ENCODE peak calls at places on chromosomes 4 and X, in seven cellular contexts. C is endothelial cell of umbilical vein, K is upper lobe of left lung, B is cardiac muscle cell, I is body of pancreas, V is upper lobe of right lung, M is heart right ventricle. J is an unnamed sample. For H3K36me3, the result is how much of the 10 kb centered on the place peaks cover.

GRCh38 chrX:97398030-97398551 is 514.4 kb downstream of the RPA4 start:
- DNase-seq in C (no peak), K (no peak), B (peak), I (no peak), V (no peak), M (no peak), J (peak)

GRCh38 chrX:130086414-130087207 is 23.7 kb downstream of the ELF4 start:
- DNase-seq in C (no peak), K (peak), B (no peak), I (no peak), V (no peak), M (no peak), J (peak)

GRCh38 chr4:53116959-53117358 is 248.9 kb downstream of the SCFD2 start:
- DNase-seq in C (no peak), K (no peak), B (peak), I (no peak), V (no peak), M (no peak), J (no peak)

GRCh38 chr4:187470061-187470460 is 525.5 kb upstream of the ZFP42 start:
- DNase-seq in C (no peak), K (no peak), B (no peak), I (no peak), V (no peak), M (no peak), J (no peak)

GRCh38 chr4:8391972-8392371 is 48.6 kb downstream of the ACOX3 start:
- DNase-seq in C (peak), K (peak), B (peak), I (peak), V (no peak), M (peak), J (no peak)

GRCh38 chrX:150060406-150060805 is 122.1 kb upstream of the EOLA2 start:
- DNase-seq in C (no peak), K (no peak), B (no peak), I (no peak), V (no peak), M (no peak), J (no peak)

GRCh38 chr4:184300816-184301215 is 83.1 kb upstream of the ENPP6 start:
- DNase-seq in C (no peak), K (no peak), B (no peak), I (no peak), V (no peak), M (no peak), J (no peak)

GRCh38 chrX:134692990-134693389 is 34.7 kb upstream of the PLAC1 start:
- DNase-seq in C (peak), K (no peak), B (peak), I (no peak), V (no peak), M (no peak), J (no peak)

GRCh38 chr4:117134386-117134785 is 49.0 kb upstream of the TRAM1L1 start:
- DNase-seq in C (peak), K (no peak), B (peak), I (peak), V (no peak), M (no peak), J (peak)

GRCh38 chr4:14783011-14783877 is 219.0 kb upstream of the CPEB2 start:
- DNase-seq in C (no peak), K (no peak), B (no peak), I (no peak), V (no peak), M (no peak), J (no peak)

GRCh38 chr4:163113921-163114703 is 52.6 kb downstream of the NAF1 start:
- DNase-seq in C (no peak), K (no peak), B (peak), I (no peak), V (no peak), M (no peak), J (no peak)

GRCh38 chrX:107894038-107894437 is 68.4 kb downstream of the MID2 start:
- DNase-seq in C (peak), K (no peak), B (peak), I (no peak), V (no peak), M (no peak), J (peak)

GRCh38 chr4:41839945-41840854 is 91.7 kb upstream of the PHOX2B start:
- DNase-seq in C (no peak), K (no peak), B (no peak), I (no peak), V (no peak), M (no peak), J (no peak)

GRCh38 chr4:48949518-48950207 is 36.4 kb upstream of the CWH43 start:
- DNase-seq in C (no peak), K (no peak), B (no peak), I (no peak), V (no peak), M (no peak), J (no peak)

GRCh38 chrX:99717716-99718115 is 692.4 kb downstream of the PCDH19 start:
- DNase-seq in C (no peak), K (no peak), B (no peak), I (no peak), V (no peak), M (no peak), J (no peak)

GRCh38 chr4:3826247-3827172 is 60.3 kb downstream of the ADRA2C start:
- DNase-seq in C (no peak), K (no peak), B (no peak), I (peak), V (no peak), M (no peak), J (no peak)

GRCh38 chrX:64842492-64842891 is 133.8 kb downstream of the ZC4H2 start:
- DNase-seq in C (no peak), K (no peak), B (no peak), I (no peak), V (no peak), M (no peak), J (no peak)
- H3K4me3 ChIP-seq in C (no peak), K (no peak), B (no peak), I (no peak), V (no peak), M (no peak), J (no peak)

DNA sequence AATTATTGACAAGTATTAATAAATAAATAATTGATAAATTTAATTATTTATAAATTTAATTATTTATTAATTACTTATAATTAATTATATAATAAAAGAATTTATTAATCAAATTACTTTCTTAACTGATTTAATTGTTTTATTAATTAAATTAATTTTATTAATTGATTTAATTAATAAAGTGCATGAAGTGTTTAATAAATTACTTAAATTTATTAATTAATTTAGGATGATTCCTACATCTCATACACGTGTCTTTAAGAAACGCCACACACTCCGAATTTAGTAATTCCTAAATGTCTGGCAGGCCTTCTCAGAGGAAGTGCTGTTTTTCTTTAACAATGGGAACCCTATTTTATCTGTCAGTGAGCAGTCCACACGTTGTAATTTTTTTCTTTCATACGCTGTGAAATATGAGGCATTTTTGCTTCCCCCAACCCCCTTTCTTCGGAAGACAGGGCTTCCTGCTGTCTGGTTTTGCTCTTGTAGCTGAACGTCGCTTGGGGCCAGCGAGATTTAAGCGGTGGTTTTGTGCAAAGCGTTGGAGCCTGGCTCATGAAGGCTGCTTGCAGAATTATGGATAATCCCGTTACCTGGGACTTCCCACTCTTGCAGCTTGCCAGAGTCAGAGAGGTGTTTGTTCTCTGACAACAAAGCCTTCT is 46.8 kb downstream of the CRLF2 start:
- DNase-seq in C (no peak), K (no peak), B (peak), I (no peak), V (no peak), M (no peak), J (no peak)
- H3K36me3 ChIP-seq in C (under half), K (under half), B (under half), I (under half), V (under half), M (under half), J (under half)

GRCh38 chr4:164876680-164877324 is at the start of gene APELA:
- DNase-seq in C (no peak), K (no peak), B (no peak), I (no peak), V (no peak), M (no peak), J (peak)
- H3K4me3 ChIP-seq in C (no peak), K (no peak), B (peak), I (no peak), V (no peak), M (no peak), J (peak)

GRCh38 chrX:156004256-156004655 is 6.8 kb downstream of the IL9R start:
- DNase-seq in C (no peak), K (no peak), B (no peak), I (no peak), V (no peak), M (no peak), J (peak)
- H3K36me3 ChIP-seq in C (under half), K (under half), B (under half), I (under half), V (under half), M (under half), J (under half)

GRCh38 chr4:4864940-4865704 is 5.7 kb downstream of the MSX1 start:
- DNase-seq in C (no peak), K (no peak), B (no peak), I (no peak), V (no peak), M (no peak), J (peak)
- H3K4me3 ChIP-seq in C (no peak), K (no peak), B (peak), I (no peak), V (no peak), M (peak), J (no peak)

GRCh38 chrX:111742018-111742417 is 61.0 kb downstream of the ALG13 start:
- DNase-seq in C (no peak), K (no peak), B (no peak), I (no peak), V (no peak), M (no peak), J (no peak)

DNA sequence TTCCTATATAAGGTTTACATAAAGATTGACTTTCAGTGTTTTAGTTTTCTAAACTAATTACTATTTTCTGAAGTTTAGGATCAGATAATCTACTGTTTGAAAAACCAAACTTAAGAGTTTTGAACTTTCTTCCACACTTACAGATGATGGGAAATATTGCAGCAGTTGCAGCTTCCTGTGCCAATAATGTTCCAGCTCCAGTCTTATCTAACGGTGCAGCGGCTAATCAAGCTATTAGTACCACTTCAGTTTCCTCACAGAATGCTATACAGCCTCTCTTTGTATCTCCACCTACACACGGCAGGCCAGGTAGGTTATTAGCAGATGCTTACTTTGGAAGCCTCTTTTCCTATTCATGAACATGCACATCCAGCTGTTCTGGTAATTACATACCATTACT is 55.6 kb downstream of the ALG13 start:
- DNase-seq in C (no peak), K (no peak), B (no peak), I (peak), V (no peak), M (no peak), J (no peak)
- H3K36me3 ChIP-seq in C (under half), K (under half), B (half or more), I (under half), V (under half), M (under half), J (under half)

DNA sequence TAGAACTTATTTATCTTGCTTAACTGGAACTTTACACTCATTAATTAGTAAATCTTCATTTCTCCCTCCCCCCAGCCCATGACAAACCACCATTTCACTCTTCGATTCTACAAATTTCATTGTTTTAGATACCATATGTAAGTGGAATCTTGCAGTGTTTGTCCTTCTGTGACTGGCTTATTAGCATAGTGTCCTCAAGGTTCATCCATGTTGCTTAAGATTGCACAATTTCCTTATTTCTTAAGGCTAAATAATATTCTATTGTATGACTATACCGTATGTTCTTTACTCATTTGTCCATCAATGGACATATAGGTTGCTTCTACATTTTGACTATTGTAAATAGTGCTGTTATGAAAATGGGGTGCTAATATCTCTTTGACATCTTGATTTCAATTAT is 24.5 kb upstream of the RNF212 start:
- DNase-seq in C (no peak), K (no peak), B (peak), I (no peak), V (no peak), M (no peak), J (no peak)
- H3K4me3 ChIP-seq in C (no peak), K (peak), B (no peak), I (no peak), V (peak), M (no peak), J (no peak)

DNA sequence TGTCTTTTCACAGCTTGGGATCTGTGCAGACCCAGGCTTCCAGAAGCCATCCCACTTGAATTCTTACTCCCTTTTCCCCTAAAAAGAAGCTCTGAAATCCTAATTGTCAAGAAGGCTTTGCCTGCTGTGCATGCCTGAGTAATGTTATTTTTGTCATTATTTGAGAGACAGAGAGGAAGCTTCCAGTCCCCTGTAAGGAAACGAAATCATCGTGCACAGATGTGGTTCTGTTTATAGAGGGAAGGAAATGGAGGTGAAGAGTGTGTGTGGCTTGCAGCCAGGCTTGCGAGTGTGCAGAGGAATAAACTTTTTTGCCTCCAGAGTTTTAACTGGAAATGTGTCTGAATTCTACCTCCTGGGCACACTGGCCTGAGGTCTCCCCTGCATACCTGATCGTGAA is 70.2 kb downstream of the TBL1X start:
- DNase-seq in C (peak), K (no peak), B (no peak), I (no peak), V (no peak), M (no peak), J (no peak)
- H3K36me3 ChIP-seq in C (under half), K (under half), B (under half), I (under half), V (under half), M (under half), J (under half)

J was measured in H7.